ENCODE peak calls at places on chromosomes 16 and 17, in five cellular contexts. G, D, X, I and C are unnamed samples.
A peak's percentile ranks its signal among the peaks of the same experiment; 100 is the strongest.

GRCh38 chr16:84502075-84502474 is 2.4 kb downstream of the MEAK7 start:
- DNase-seq in G (no peak), D (no peak), X (peak; percentile 15), I (no peak), C (no peak)

GRCh38 chr17:81794074-81794476 is 9.9 kb upstream of the GCGR start:
- DNase-seq in G (no peak), D (no peak), X (no peak), I (no peak), C (no peak)

GRCh38 chr16:59330030-59330670 is 596.0 kb upstream of the GOT2 start:
- DNase-seq in G (no peak), D (peak; percentile 7), X (no peak), I (no peak), C (no peak)

GRCh38 chr16:51994597-51994996 is 552.3 kb downstream of the TOX3 start:
- DNase-seq in G (no peak), D (no peak), X (peak; percentile 75), I (no peak), C (no peak)

GRCh38 chr17:69525920-69526841 is 111.7 kb downstream of the MAP2K6 start:
- DNase-seq in G (peak; percentile 81), D (peak; percentile 71), X (no peak), I (peak; percentile 51), C (peak; percentile 70)

GRCh38 chr17:79182176-79183160 is 107.8 kb downstream of the ENGASE start:
- DNase-seq in G (no peak), D (no peak), X (no peak), I (no peak), C (no peak)

GRCh38 chr16:3012828-3013420 is at the start of gene CLDN9:
- DNase-seq in G (no peak), D (no peak), X (no peak), I (no peak), C (no peak)

GRCh38 chr17:10099051-10099571 is 99.3 kb downstream of the GAS7 start:
- DNase-seq in G (no peak), D (peak; percentile 57), X (no peak), I (no peak), C (no peak)

GRCh38 chr17:45273551-45273957 is 11.7 kb upstream of the SPATA32 start:
- DNase-seq in G (no peak), D (no peak), X (no peak), I (no peak), C (peak; percentile 33)

GRCh38 chr17:27575100-27575911 is 55.7 kb upstream of the LGALS9 start:
- DNase-seq in G (no peak), D (no peak), X (no peak), I (no peak), C (no peak)

GRCh38 chr17:81128774-81129173 is 36.5 kb upstream of the PVALEF start:
- DNase-seq in G (no peak), D (no peak), X (no peak), I (no peak), C (no peak)

GRCh38 chr16:31899505-31899904 is 25.9 kb downstream of the ZNF267 start:
- DNase-seq in G (no peak), D (no peak), X (no peak), I (no peak), C (no peak)

GRCh38 chr16:1696863-1697262 is 9.1 kb upstream of the MAPK8IP3 start:
- DNase-seq in G (no peak), D (no peak), X (no peak), I (no peak), C (no peak)

GRCh38 chr17:61635913-61636432 is 45.0 kb upstream of the NACA2 start:
- DNase-seq in G (peak; percentile 95), D (peak; percentile 66), X (no peak), I (peak; percentile 11), C (peak; percentile 50)

GRCh38 chr17:4492762-4493561 is 5.7 kb upstream of the SPNS2 start:
- DNase-seq in G (peak; percentile 23), D (peak; percentile 28), X (no peak), I (no peak), C (no peak)

GRCh38 chr16:24800586-24800985 is 45.2 kb upstream of the SLC5A11 start:
- DNase-seq in G (no peak), D (peak; percentile 65), X (no peak), I (peak; percentile 23), C (no peak)

GRCh38 chr17:44828919-44829557 is 1.0 kb downstream of the GJC1 start:
- DNase-seq in G (no peak), D (no peak), X (no peak), I (no peak), C (no peak)

GRCh38 chr16:12191102-12191501 is 214.6 kb downstream of the SNX29 start:
- DNase-seq in G (no peak), D (no peak), X (no peak), I (no peak), C (no peak)

GRCh38 chr17:52383493-52384100 is 225.1 kb upstream of the CA10 start:
- DNase-seq in G (peak; percentile 88), D (peak; percentile 0), X (no peak), I (no peak), C (peak; percentile 79)

GRCh38 chr17:76122411-76123126 is 18.5 kb downstream of the FOXJ1 start:
- DNase-seq in G (no peak), D (no peak), X (peak; percentile 40), I (peak; percentile 15), C (peak; percentile 49)